ENCODE peak calls at places on chromosomes 2 and 18, in ten cellular contexts. H is left ventricle myocardium superior; R is stimulated activated CD4-positive, alpha-beta T cell treated with anti-CD3 and anti-CD28 coated beads, Interleukin-4, amount 100 ng/mL, for 4 hours; X is osteocyte; K is natural killer cell treated with Interleukin-12 subunit alpha and Interleukin-12 subunit beta and Interleukin-15 and Interleukin-18, amount 100 ng/mL, for 72 hours; N is kidney; W is NCI-H2081; A is astrocyte of the cerebellum; M is esophagus squamous epithelium; Y is GM23248. O is an unnamed sample.

GRCh38 chr2:67436221-67436620 is 39.1 kb downstream of the ETAA1 start:
- DNase-seq in A (no peak), X (no peak), N (no peak), Y (no peak), W (no peak), H (no peak), M (no peak), R (no peak), K (no peak), O (no peak)

GRCh38 chr2:262117-262516 is 1.7 kb downstream of the SH3YL1 start:
- DNase-seq in W (no peak), Y (no peak), A (no peak), K (no peak), N (no peak), H (no peak), R (no peak), X (no peak), M (no peak), O (no peak)

GRCh38 chr2:196442211-196442610 is 197.3 kb upstream of the CCDC150 start:
- DNase-seq in M (no peak), Y (peak; percentile 60), A (no peak), H (no peak), X (no peak), W (no peak), N (no peak), K (no peak), R (no peak), O (no peak)

GRCh38 chr2:59594671-59595222 is 958.7 kb downstream of the BCL11A start:
- DNase-seq in M (no peak), H (no peak), X (no peak), N (no peak), W (no peak), R (no peak), A (no peak), Y (no peak), K (no peak), O (no peak)

GRCh38 chr2:68252407-68253210 is at the start of gene PPP3R1:
- DNase-seq in Y (peak; percentile 99), A (peak; percentile 88), H (peak; percentile 97), K (peak; percentile 98), R (peak; percentile 89), X (peak; percentile 99), W (peak; percentile 86), M (peak; percentile 87), N (peak; percentile 99), O (peak; percentile 69)

GRCh38 chr18:77000527-77000926 is 132.1 kb downstream of the MBP start:
- DNase-seq in Y (peak; percentile 72), R (peak; percentile 15), N (peak; percentile 65), K (no peak), A (no peak), X (no peak), W (peak; percentile 29), H (peak; percentile 76), M (no peak), O (peak; percentile 56)

GRCh38 chr2:30511122-30512083 is 64.4 kb downstream of the LCLAT1 start:
- DNase-seq in M (no peak), W (peak; percentile 62), H (peak; percentile 58), K (no peak), N (peak; percentile 60), Y (peak; percentile 70), X (no peak), R (no peak), A (no peak), O (no peak)

GRCh38 chr2:43075054-43075593 is 151.3 kb downstream of the ZFP36L2 start:
- DNase-seq in H (peak; percentile 86), W (no peak), A (peak; percentile 94), X (no peak), M (no peak), R (no peak), N (peak; percentile 93), Y (peak; percentile 98), K (no peak), O (no peak)

O was measured in GM12891.